ENCODE peak calls at places on chromosomes 7 and 10, in eight cellular contexts. F, I, U, T, B, E, O and P are unnamed samples. For H3K4me1 and H3K36me3, the result is how much of the 10 kb centered on the place peaks cover.

GRCh38 chr10:5486852-5487235 is 12.5 kb downstream of the CALML5 start:
- DNase-seq in I (no peak), U (no peak), F (no peak), O (no peak), E (no peak), B (no peak), T (no peak), P (no peak)

GRCh38 chr10:11080564-11080984 is 62.9 kb downstream of the CELF2 start:
- DNase-seq in T (no peak), U (no peak), I (no peak), O (no peak), B (no peak), E (no peak), F (no peak), P (no peak)

GRCh38 chr7:17716816-17717215 is 223.5 kb downstream of the SNX13 start:
- DNase-seq in U (no peak), F (no peak), I (no peak), E (no peak), B (no peak), T (no peak), O (no peak), P (no peak)

GRCh38 chr10:31261502-31262311 is 57.3 kb upstream of the ZEB1 start:
- DNase-seq in B (no peak), T (peak), I (no peak), U (no peak), E (no peak), F (no peak), O (no peak), P (no peak)

GRCh38 chr7:13687500-13687899 is 302.0 kb downstream of the ETV1 start:
- DNase-seq in I (no peak), B (no peak), T (no peak), U (no peak), O (no peak), E (no peak), F (no peak), P (no peak)

GRCh38 chr10:22760025-22760424 is 45.6 kb upstream of the PIP4K2A start:
- DNase-seq in E (no peak), B (no peak), F (no peak), O (no peak), U (no peak), T (no peak), I (no peak), P (no peak)

GRCh38 chr7:96045919-96046318 is 273.6 kb downstream of the DYNC1I1 start:
- DNase-seq in O (no peak), E (no peak), F (no peak), U (no peak), T (no peak), B (no peak), I (no peak), P (no peak)

GRCh38 chr7:15625456-15625855 is 61.0 kb downstream of the MEOX2 start:
- DNase-seq in U (no peak), I (no peak), F (no peak), B (no peak), T (no peak), E (no peak), O (no peak), P (no peak)

GRCh38 chr10:94963901-94964300 is 25.4 kb downstream of the CYP2C9 start:
- DNase-seq in F (no peak), O (peak), U (peak), B (peak), T (peak), E (no peak), I (no peak), P (no peak)

GRCh38 chr10:84634636-84635035 is 306.2 kb downstream of the CCSER2 start:
- DNase-seq in E (no peak), F (no peak), U (no peak), T (peak), O (no peak), I (no peak), B (no peak), P (no peak)

GRCh38 chr7:150945171-150945852 is 32.8 kb downstream of the KCNH2 start:
- DNase-seq in B (peak), I (no peak), E (no peak), O (no peak), U (no peak), T (no peak), F (peak), P (no peak)

GRCh38 chr7:106863216-106863997 is 1.7 kb upstream of the PIK3CG start:
- DNase-seq in B (no peak), T (no peak), O (no peak), I (no peak), E (no peak), U (no peak), F (no peak), P (no peak)

GRCh38 chr7:45918556-45918955 is 2.5 kb downstream of the IGFBP3 start:
- DNase-seq in T (no peak), F (no peak), O (no peak), U (no peak), I (no peak), E (no peak), B (no peak), P (no peak)

DNA sequence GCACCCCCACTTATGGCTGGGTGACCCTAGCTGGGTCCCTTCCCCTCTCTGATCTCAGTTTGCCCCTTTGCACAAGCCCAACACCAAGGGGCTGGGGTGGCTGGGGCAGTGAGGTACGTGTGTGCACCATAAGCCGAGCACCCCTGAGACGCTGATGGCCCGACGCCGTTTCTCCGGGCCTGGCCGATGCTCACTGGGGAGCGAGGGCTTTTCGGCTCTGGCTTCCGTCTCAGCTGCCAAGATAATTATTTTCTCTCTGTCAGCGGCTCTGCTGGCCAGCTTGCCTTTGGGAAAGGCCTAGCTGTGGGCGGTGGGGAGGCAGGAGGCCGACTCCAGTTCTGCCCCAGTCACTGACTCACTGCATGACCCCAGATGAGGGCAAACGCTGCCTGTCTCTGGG is 91.0 kb downstream of the ZMIZ1 start:
- DNase-seq in E (no peak), F (no peak), O (no peak), I (peak), B (peak), T (no peak), U (no peak), P (peak)
- H3K4me1 ChIP-seq in E (half or more), F (under half), O (half or more), I (half or more), B (half or more), T (under half), U (half or more), P (half or more)

GRCh38 chr10:85794553-85794952 is 572.0 kb downstream of the GRID1 start:
- DNase-seq in B (no peak), I (no peak), O (no peak), F (no peak), E (no peak), T (no peak), U (no peak), P (no peak)
- H3K36me3 ChIP-seq in B (under half), I (under half), O (under half), F (under half), E (under half), T (under half), U (under half), P (under half)

DNA sequence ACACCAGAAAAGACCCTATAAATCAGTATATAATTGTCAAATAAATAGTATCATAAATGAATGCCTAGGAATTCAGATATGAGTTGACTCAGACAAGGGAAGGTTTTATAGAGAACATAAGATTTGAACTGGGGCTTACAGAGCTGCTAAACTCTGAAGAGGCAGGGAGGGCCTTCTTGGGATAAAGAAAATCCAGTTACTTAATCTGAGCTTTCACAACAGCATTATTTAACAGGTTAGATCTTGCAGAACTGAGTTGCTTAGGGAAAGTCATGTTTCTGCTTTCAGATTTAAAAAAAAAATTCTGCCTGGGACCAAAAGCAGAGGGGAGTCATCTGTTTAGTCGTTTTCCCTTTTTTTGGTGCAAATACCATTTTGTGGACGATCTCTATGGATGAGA is 594.8 kb upstream of the FZD8 start:
- DNase-seq in U (no peak), E (no peak), F (no peak), B (no peak), T (peak), I (no peak), O (no peak), P (no peak)
- H3K4me1 ChIP-seq in U (under half), E (under half), F (under half), B (under half), T (under half), I (under half), O (under half), P (under half)

DNA sequence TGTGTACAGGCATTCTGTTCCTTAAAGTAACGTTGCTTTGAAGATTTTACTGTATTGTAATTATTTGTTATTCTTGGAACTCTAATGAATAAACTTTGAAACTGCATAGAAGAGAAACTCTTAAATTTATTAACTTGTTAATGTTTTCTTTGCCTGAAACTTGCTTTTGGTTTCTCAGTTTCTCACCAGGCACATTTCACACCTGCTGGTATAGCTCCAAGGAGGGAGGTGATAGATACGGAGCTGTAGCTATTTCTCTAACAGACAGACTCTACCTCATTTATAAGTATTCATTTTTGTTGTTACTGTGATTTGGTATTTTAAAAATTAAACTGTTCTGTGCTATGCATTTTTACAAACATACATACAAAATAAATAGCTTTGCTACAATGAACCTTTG is 32.7 kb downstream of the R3HCC1L start:
- DNase-seq in T (no peak), F (no peak), U (no peak), E (no peak), I (no peak), B (no peak), O (no peak), P (no peak)
- H3K36me3 ChIP-seq in T (under half), F (under half), U (under half), E (under half), I (under half), B (under half), O (under half), P (under half)

DNA sequence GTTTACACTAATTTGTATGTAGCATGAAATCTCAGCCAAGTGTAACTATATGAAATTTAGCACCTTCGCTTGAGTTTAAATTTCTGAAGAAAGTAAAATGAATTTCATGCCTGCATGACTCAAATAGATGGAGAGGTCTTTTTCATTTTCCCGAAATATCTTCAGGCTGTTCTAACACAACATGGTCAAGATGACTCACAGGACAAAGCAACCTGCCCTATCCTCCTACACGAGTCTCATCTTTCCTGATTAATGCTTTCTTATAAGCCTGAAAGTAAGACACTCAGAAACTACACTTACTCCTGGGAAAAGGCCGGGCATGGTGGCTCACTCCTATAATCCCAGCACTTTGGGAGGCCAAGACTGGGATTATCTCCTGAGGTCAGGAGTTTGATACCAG is 41.2 kb downstream of the CH25H start:
- DNase-seq in I (no peak), F (no peak), B (no peak), E (no peak), T (peak), O (no peak), U (no peak), P (no peak)
- H3K4me1 ChIP-seq in I (under half), F (under half), B (under half), E (half or more), T (under half), O (under half), U (under half), P (under half)

GRCh38 chr10:77836299-77836820 is 90.2 kb downstream of the DLG5 start:
- DNase-seq in T (peak), E (no peak), F (peak), U (no peak), I (no peak), O (peak), B (no peak), P (peak)
- H3K36me3 ChIP-seq in T (under half), E (under half), F (under half), U (under half), I (under half), O (under half), B (under half), P (under half)

GRCh38 chr10:124639646-124640045 is 104.5 kb downstream of the FAM53B start:
- DNase-seq in O (no peak), F (no peak), B (no peak), U (no peak), I (no peak), E (no peak), T (no peak), P (no peak)
- H3K4me1 ChIP-seq in O (half or more), F (under half), B (under half), U (under half), I (under half), E (half or more), T (under half), P (half or more)

DNA sequence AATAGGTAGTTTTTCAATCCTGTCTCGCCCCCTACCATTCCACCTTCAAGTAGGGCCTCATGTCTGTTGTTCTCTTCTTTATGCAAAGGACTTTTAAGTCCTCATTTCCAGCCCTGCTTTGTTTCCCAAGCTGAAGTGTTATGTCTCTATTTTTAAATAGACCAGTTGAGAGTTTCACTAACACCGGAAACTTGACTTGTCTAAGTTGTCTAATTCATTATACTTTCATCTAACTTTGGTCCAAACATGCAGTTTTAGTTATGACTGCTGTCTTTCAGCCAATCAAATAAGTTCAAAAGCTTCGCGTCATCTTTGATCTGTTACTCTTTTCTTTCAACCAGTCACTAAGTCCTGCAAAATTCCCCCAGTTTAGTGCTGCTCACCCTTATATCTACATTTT is 32.8 kb downstream of the PCGF5 start:
- DNase-seq in I (no peak), O (no peak), T (no peak), F (no peak), B (no peak), U (no peak), E (no peak), P (no peak)
- H3K36me3 ChIP-seq in I (under half), O (under half), T (under half), F (under half), B (half or more), U (under half), E (under half), P (under half)

DNA sequence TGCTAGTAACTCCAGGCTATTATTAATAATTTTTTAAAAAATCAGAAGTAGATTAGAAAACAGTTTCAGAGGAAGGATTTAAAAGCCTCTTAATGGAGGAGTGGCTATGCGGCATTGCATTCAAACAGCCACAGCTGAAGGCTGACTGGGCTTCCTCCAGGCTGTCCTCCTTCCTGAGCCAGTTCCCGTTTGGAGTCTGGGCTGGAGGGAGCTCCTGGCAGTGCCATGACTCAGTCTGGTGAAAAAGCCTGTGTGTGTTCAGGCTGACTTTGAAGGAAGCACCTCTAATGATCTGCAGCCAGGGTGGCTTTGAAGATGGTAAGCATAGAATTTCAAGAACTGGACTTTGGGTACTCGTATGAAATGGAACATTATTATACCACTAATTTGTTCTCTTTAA is 134.6 kb downstream of the DPP6 start:
- DNase-seq in F (no peak), B (no peak), T (no peak), I (no peak), U (no peak), E (no peak), O (no peak), P (no peak)
- H3K4me1 ChIP-seq in F (under half), B (under half), T (under half), I (under half), U (under half), E (under half), O (under half), P (under half)